ENCODE peak calls at places on chromosome 18, in six cellular contexts. N, T, A, F, J and R are unnamed samples.

GRCh38 chr18:59067873-59068272 is 71.8 kb upstream of the SEC11C start:
- DNase-seq in N (peak; percentile 18), T (peak; percentile 33), F (no peak), J (peak; percentile 25), A (peak; percentile 48), R (no peak)

GRCh38 chr18:34493099-34493544 is 217.0 kb upstream of the DTNA start:
- DNase-seq in T (peak; percentile 87), J (peak; percentile 87), N (peak; percentile 58), A (peak; percentile 82), F (peak; percentile 75), R (peak; percentile 87)

GRCh38 chr18:76548541-76548940 is 53.5 kb upstream of the ZNF516 start:
- DNase-seq in J (no peak), N (no peak), T (no peak), F (no peak), A (no peak), R (no peak)

GRCh38 chr18:72107647-72108046 is 436.5 kb downstream of the CBLN2 start:
- DNase-seq in A (no peak), T (peak; percentile 1), N (no peak), J (no peak), F (peak; percentile 4), R (no peak)

GRCh38 chr18:59139291-59139614 is 431 bp upstream of the SEC11C start:
- DNase-seq in T (no peak), F (peak; percentile 83), J (peak; percentile 91), A (peak; percentile 93), N (peak; percentile 81), R (peak; percentile 94)

GRCh38 chr18:23673725-23674124 is 11.0 kb upstream of the ANKRD29 start:
- DNase-seq in A (no peak), T (no peak), F (no peak), N (no peak), J (no peak), R (no peak)

GRCh38 chr18:10213526-10213925 is 240.9 kb upstream of the APCDD1 start:
- DNase-seq in A (peak; percentile 45), T (peak; percentile 4), N (peak; percentile 33), J (no peak), F (peak; percentile 61), R (no peak)

GRCh38 chr18:26040051-26040656 is 50.3 kb downstream of the SS18 start:
- DNase-seq in J (no peak), F (no peak), A (no peak), N (no peak), T (peak; percentile 56), R (no peak)

GRCh38 chr18:74040459-74041332 is 106.9 kb downstream of the FBXO15 start:
- DNase-seq in T (no peak), A (peak; percentile 10), J (peak; percentile 50), F (no peak), N (peak; percentile 11), R (no peak)

GRCh38 chr18:9147440-9148238 is 11.1 kb downstream of the ANKRD12 start:
- DNase-seq in J (peak; percentile 50), F (peak; percentile 89), A (peak; percentile 86), N (peak; percentile 81), T (peak; percentile 79), R (no peak)

GRCh38 chr18:24677011-24677410 is 216.6 kb downstream of the HRH4 start:
- DNase-seq in F (peak; percentile 50), J (no peak), N (peak; percentile 80), T (no peak), A (no peak), R (no peak)

GRCh38 chr18:26086959-26087358 is 3.5 kb downstream of the SS18 start:
- DNase-seq in J (no peak), A (no peak), N (no peak), T (no peak), F (no peak), R (no peak)

GRCh38 chr18:55206941-55207340 is 247.7 kb upstream of the CCDC68 start:
- DNase-seq in N (peak; percentile 28), A (no peak), T (no peak), J (no peak), F (no peak), R (no peak)

GRCh38 chr18:73409242-73409641 is 541.5 kb upstream of the NETO1 start:
- DNase-seq in F (peak; percentile 28), J (no peak), T (no peak), N (peak; percentile 31), A (no peak), R (no peak)

GRCh38 chr18:21702602-21703001 is 2.0 kb downstream of the ABHD3 start:
- DNase-seq in F (no peak), A (no peak), T (peak; percentile 9), J (no peak), N (no peak), R (no peak)

GRCh38 chr18:74598350-74599001 is 806 bp downstream of the ZNF407 start:
- DNase-seq in F (peak; percentile 52), J (peak; percentile 85), T (no peak), N (peak; percentile 46), A (peak; percentile 77), R (peak; percentile 88)

GRCh38 chr18:11995445-11996189 is 14.3 kb downstream of the IMPA2 start:
- DNase-seq in J (peak; percentile 74), N (peak; percentile 77), F (peak; percentile 82), T (peak; percentile 82), A (peak; percentile 55), R (peak; percentile 88)

GRCh38 chr18:51513525-51513924 is 316.0 kb upstream of the MEX3C start:
- DNase-seq in F (no peak), T (no peak), J (no peak), N (no peak), A (no peak), R (no peak)

GRCh38 chr18:67865400-67865799 is 348.9 kb upstream of the DSEL start:
- DNase-seq in N (no peak), A (no peak), T (no peak), J (no peak), F (no peak), R (no peak)

GRCh38 chr18:41870817-41871216 is 84.2 kb upstream of the PIK3C3 start:
- DNase-seq in A (no peak), F (no peak), N (peak; percentile 49), T (peak; percentile 3), J (no peak), R (no peak)

GRCh38 chr18:41872206-41872605 is 82.8 kb upstream of the PIK3C3 start:
- DNase-seq in N (no peak), J (no peak), A (no peak), F (no peak), T (no peak), R (no peak)

GRCh38 chr18:41871229-41872000 is 83.6 kb upstream of the PIK3C3 start:
- DNase-seq in A (no peak), J (no peak), N (no peak), F (no peak), T (no peak), R (no peak)

GRCh38 chr18:41873730-41874129 is 81.3 kb upstream of the PIK3C3 start:
- DNase-seq in N (no peak), T (no peak), F (no peak), J (peak; percentile 22), A (no peak), R (no peak)

DNA sequence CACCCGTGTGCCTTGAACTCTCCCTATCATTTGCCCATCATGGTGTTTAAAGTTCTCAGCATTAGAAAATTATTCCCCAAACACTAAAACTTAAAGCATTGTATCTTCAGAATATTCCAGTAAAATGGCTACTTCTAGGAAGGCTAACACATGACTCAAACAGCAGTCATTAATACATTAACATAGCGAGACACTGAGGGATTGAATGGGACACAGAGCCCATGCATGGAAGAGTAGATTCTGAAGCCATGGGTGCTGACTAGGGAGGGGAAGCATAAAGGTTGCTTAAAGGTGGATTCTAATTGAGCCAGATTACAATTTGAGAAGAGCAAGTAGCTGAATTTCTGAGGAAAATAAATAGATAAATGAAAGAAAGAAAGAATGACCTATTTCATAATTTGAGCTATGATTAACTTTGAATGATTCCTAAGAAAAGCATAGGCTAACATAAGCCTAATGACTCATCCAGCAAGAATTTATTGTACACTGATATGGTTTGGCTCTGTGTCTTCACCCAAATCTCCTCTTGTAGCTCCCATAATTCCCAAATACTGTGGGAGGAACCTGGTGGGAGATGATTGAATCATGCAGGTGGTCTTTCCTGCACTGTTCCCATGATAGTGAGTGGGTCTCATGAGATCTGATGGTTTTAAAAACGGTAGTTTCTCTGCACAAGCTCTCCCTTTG is 79.8 kb upstream of the PIK3C3 start:
- DNase-seq in A (no peak), F (peak; percentile 64), N (peak; percentile 73), T (no peak), J (no peak), R (no peak)
- H3K9ac ChIP-seq in A (no peak overlapping the region), F (no peak overlapping the region), N (no peak overlapping the region), T (no peak overlapping the region), J (no peak overlapping the region), R (no peak overlapping the region)

GRCh38 chr18:46917108-46917807 is at the start of the genes KATNAL2 and PIAS2:
- DNase-seq in N (peak; percentile 58), A (peak; percentile 82), J (peak; percentile 97), F (peak; percentile 72), T (peak; percentile 85), R (peak; percentile 93)

GRCh38 chr18:46920067-46920466 is 2.7 kb downstream of the KATNAL2 start:
- DNase-seq in N (no peak), A (no peak), T (no peak), J (no peak), F (no peak), R (no peak)

GRCh38 chr18:46915800-46916550 is 1.3 kb downstream of the PIAS2 start:
- DNase-seq in A (peak; percentile 8), F (no peak), N (peak; percentile 4), T (no peak), J (peak; percentile 24), R (no peak)

GRCh38 chr18:46917808-46918600 is 602 bp downstream of the KATNAL2 start:
- DNase-seq in A (no peak), F (peak; percentile 61), T (no peak), J (no peak), N (peak; percentile 37), R (no peak)

GRCh38 chr18:46916551-46917107 is 678 bp downstream of the PIAS2 start:
- DNase-seq in A (peak; percentile 48), J (peak; percentile 34), T (peak; percentile 56), N (peak; percentile 36), F (peak; percentile 42), R (no peak)
- H3K27ac ChIP-seq in A (peak overlapping the region; percentile 8), J (peak overlapping the region; percentile 51), T (peak overlapping the region; percentile 60), N (peak overlapping the region; percentile 84), F (peak overlapping the region; percentile 61), R (peak overlapping the region; percentile 83)

DNA sequence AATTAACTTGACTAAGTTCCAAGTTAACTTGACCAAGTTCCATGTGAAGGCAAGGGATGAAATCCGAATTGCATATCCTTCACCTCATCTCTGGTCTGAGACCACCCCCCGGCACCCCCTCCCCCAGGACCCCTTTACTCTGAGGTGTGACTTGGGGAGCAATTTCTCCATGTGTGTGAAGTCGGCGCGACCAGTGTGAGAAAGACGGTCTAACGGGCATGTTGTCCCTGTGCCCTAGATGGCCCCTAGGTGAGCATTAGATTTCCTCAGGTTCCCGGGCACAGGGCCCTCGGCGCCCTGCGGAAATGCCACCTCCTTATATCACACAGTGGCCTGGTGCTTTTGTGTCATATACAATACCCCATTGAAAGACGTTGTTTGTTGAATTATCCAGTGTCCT is 137.1 kb downstream of the CTIF start:
- DNase-seq in J (no peak), F (no peak), T (no peak), N (no peak), A (no peak), R (no peak)
- H3K9ac ChIP-seq in J (no peak overlapping the region), F (no peak overlapping the region), T (no peak overlapping the region), N (no peak overlapping the region), A (no peak overlapping the region), R (no peak overlapping the region)

DNA sequence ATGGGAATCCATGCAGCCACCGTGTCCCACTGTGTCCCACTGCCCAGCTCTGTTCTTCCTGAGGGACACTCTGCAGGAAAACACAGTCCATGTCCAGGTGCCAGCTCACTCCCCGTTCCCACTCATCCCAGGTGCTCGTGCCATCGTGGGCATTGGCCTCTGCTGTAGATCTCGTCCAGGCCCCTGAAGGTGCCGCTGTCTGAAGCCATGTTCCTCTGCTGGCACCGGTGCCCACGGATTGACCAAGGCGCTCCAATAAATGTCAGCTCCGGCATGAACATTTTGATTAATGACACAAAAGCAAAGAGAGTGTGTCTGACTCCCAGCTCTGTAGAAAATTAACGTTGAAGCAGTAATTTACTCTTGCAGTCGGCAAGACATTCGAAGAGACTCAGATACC is 280.1 kb upstream of the SALL3 start:
- DNase-seq in N (no peak), J (no peak), A (no peak), T (no peak), F (no peak), R (no peak)
- H3K27ac ChIP-seq in N (no peak overlapping the region), J (no peak overlapping the region), A (no peak overlapping the region), T (no peak overlapping the region), F (no peak overlapping the region), R (no peak overlapping the region)